ENCODE peak calls at places on chromosome 3, in five cellular contexts. Z is heart left ventricle, U is HCT116, D is A673, O is A549. V is an unnamed sample.

GRCh38 chr3:6860911-6861330 is at the start of gene GRM7:
- DNase-seq in U (no peak), D (no peak), O (no peak), Z (no peak), V (no peak)

GRCh38 chr3:137792633-137793271 is 28.6 kb downstream of the SOX14 start:
- DNase-seq in O (no peak), D (peak; percentile 51), Z (no peak), U (peak; percentile 34), V (no peak)

GRCh38 chr3:149003653-149004305 is 12.4 kb downstream of the GYG1 start:
- DNase-seq in U (no peak), O (no peak), D (no peak), Z (no peak), V (no peak)

GRCh38 chr3:122497425-122497824 is 17.3 kb downstream of the KPNA1 start:
- DNase-seq in Z (no peak), D (peak; percentile 50), O (no peak), U (peak; percentile 45), V (no peak)

GRCh38 chr3:12300137-12300536 is 11.3 kb downstream of the PPARG start:
- DNase-seq in Z (no peak), D (no peak), O (peak; percentile 54), U (peak; percentile 70), V (no peak)

GRCh38 chr3:129629011-129629410 is 22.5 kb upstream of the PLXND1 start:
- DNase-seq in Z (peak; percentile 59), U (no peak), O (no peak), D (no peak), V (no peak)

GRCh38 chr3:6807967-6808588 is 52.8 kb upstream of the GRM7 start:
- DNase-seq in Z (no peak), D (peak; percentile 0), U (no peak), O (no peak), V (no peak)

GRCh38 chr3:50503947-50504346 is 513 bp upstream of the CACNA2D2 start:
- DNase-seq in O (no peak), U (no peak), D (no peak), Z (no peak), V (no peak)

GRCh38 chr3:58535531-58536500 is 1.2 kb downstream of the ACOX2 start:
- DNase-seq in Z (no peak), D (no peak), U (no peak), O (no peak), V (no peak)

GRCh38 chr3:88267847-88268246 is 118.1 kb downstream of the C3orf38 start:
- DNase-seq in D (no peak), O (no peak), Z (no peak), U (no peak), V (no peak)

GRCh38 chr3:4356642-4357041 is 53.5 kb downstream of the SETMAR start:
- DNase-seq in D (no peak), O (no peak), Z (no peak), U (no peak), V (no peak)

GRCh38 chr3:42508562-42508961 is 6.1 kb downstream of the VIPR1 start:
- DNase-seq in D (no peak), U (no peak), O (no peak), Z (no peak), V (no peak)

GRCh38 chr3:182969277-182969676 is 11.1 kb downstream of the DCUN1D1 start:
- DNase-seq in U (no peak), Z (no peak), O (peak; percentile 8), D (peak; percentile 73), V (no peak)

GRCh38 chr3:51971350-51971749 is 2.5 kb downstream of the ABHD14B start:
- DNase-seq in D (no peak), Z (no peak), O (no peak), U (no peak), V (no peak)

GRCh38 chr3:121660356-121661171 is at the start of gene HCLS1:
- DNase-seq in Z (peak; percentile 69), D (peak; percentile 86), U (no peak), O (no peak), V (peak; percentile 76)

GRCh38 chr3:159029306-159030026 is 227.6 kb downstream of the MFSD1 start:
- DNase-seq in D (no peak), U (no peak), Z (no peak), O (no peak), V (no peak)

GRCh38 chr3:47479826-47480160 is 4.1 kb upstream of the SCAP start:
- DNase-seq in O (no peak), Z (no peak), D (no peak), U (no peak), V (no peak)

GRCh38 chr3:185084883-185085282 is 68.0 kb downstream of the C3orf70 start:
- DNase-seq in Z (no peak), U (no peak), O (no peak), D (no peak), V (no peak)

GRCh38 chr3:123330441-123330991 is 118.4 kb downstream of the ADCY5 start:
- DNase-seq in O (no peak), U (no peak), Z (peak; percentile 63), D (peak; percentile 21), V (peak; percentile 61)

GRCh38 chr3:44318929-44319328 is 19.6 kb upstream of the TCAIM start:
- DNase-seq in D (no peak), U (peak; percentile 16), Z (no peak), O (no peak), V (no peak)

GRCh38 chr3:61926913-61927312 is 365.5 kb downstream of the PTPRG start:
- DNase-seq in U (no peak), D (no peak), O (no peak), Z (no peak), V (no peak)

GRCh38 chr3:48416091-48416505 is 13.8 kb downstream of the PLXNB1 start:
- DNase-seq in O (no peak), U (no peak), Z (peak; percentile 37), D (no peak), V (no peak)

GRCh38 chr3:48215876-48216275 is 7.4 kb upstream of the CAMP start:
- DNase-seq in D (no peak), Z (no peak), U (no peak), O (no peak), V (no peak)

GRCh38 chr3:99962703-99963102 is 145.0 kb downstream of the CMSS1 start:
- DNase-seq in Z (no peak), O (no peak), D (no peak), U (no peak), V (no peak)

GRCh38 chr3:74532446-74532845 is 82.0 kb downstream of the CNTN3 start:
- DNase-seq in Z (no peak), O (no peak), U (no peak), D (no peak), V (no peak)

GRCh38 chr3:30894521-30895289 is at the start of gene GADL1:
- DNase-seq in O (peak; percentile 29), Z (peak; percentile 55), D (peak; percentile 76), U (no peak), V (peak; percentile 72)

GRCh38 chr3:44056446-44057240 is 185.0 kb upstream of the TOPAZ1 start:
- DNase-seq in D (no peak), U (no peak), O (no peak), Z (no peak), V (no peak)

GRCh38 chr3:134027631-134028030 is 2.1 kb downstream of the SLCO2A1 start:
- DNase-seq in Z (no peak), U (no peak), O (no peak), D (no peak), V (no peak)

GRCh38 chr3:32484437-32484836 is 18.2 kb downstream of the CMTM6 start:
- DNase-seq in U (no peak), O (no peak), Z (no peak), D (no peak), V (no peak)

DNA sequence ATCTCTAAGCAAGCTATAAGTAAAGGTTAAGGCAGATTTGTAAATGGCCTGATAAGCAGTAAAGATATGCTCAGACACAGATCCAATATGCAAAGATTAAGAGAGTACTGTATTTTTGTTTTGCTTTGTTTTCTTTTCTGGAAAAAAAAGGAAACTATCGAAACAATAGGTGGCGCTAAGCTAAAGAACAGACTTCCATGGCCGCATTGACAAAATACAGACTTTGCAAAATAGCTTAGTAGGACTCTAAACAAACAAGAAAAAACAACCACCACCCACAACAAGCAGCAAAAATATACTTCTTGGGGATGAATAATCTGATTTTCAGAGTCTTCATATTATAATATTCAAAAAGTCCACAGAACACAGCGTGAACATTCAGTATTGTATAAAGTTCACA is 758.4 kb upstream of the ROBO1 start:
- DNase-seq in D (peak; percentile 10), Z (no peak), U (no peak), O (no peak), V (no peak)
- TF ChIP-seq CTCF in D (peak; percentile 60), Z (no peak), U (no peak), O (peak; percentile 17), V (no peak)

GRCh38 chr3:29521751-29522150 is 240.9 kb downstream of the RBMS3 start:
- DNase-seq in Z (no peak), U (no peak), D (no peak), O (no peak), V (no peak)
- H3K4me1 ChIP-seq in Z (peaks cover 27% of the 10 kb centered on the region), U (no peaks in the 10 kb centered on the region), D (peaks cover 11% of the 10 kb centered on the region), O (peaks cover 33% of the 10 kb centered on the region), V (peaks cover 38% of the 10 kb centered on the region)

GRCh38 chr3:23805228-23805880 is 401 bp upstream of the UBE2E1 start:
- DNase-seq in Z (no peak), O (peak; percentile 47), U (no peak), D (no peak), V (no peak)
- TF ChIP-seq CTCF in Z (no peak), O (no peak), U (no peak), D (no peak), V (no peak)

DNA sequence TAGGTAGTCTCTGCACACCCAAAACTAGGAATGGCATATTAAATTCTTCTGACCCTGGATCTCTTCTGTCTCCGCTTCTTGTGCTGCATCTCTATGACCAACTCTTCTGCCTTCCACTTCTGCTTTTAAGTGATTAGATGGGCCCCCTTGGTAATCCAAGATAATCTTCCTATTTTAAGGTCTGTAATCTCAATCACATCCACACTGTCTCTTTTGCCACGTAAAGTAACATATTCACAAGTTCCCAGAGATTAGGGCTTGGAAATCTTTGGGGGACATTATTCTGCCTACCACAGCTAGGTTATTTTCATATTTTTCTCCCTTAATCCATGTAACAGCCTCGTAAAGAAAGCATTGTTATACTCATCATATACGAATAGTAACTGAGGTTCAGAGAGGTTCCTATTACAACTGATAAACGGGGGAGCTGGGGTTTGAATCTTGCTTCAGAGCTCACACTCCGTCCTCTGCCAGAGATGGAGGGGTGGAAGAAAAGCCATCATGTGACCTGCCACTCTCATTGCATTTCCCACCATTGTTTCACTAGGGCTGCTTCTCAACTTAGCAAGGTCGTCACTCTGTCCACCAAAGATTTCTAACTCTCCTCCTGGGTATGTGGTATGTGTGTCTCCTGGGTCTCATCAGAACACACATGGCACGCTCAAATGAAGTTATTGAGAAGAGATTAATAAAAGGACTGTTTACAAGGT is 6.7 kb upstream of the CD47 start:
- DNase-seq in Z (no peak), U (no peak), O (no peak), D (no peak), V (no peak)
- H3K4me1 ChIP-seq in Z (no peaks in the 10 kb centered on the region), U (no peaks in the 10 kb centered on the region), O (no peaks in the 10 kb centered on the region), D (no peaks in the 10 kb centered on the region), V (no peaks in the 10 kb centered on the region)